ENCODE peak calls at places on chromosomes 2 and 18, in nine cellular contexts. X is GM13976; V is bronchial epithelial cell; C is AG08395; N is SW480; O is NCI-H1694 treated with DMSO at 0.1 percent for 48 hours; F is activated T-cell treated with anti-CD3 and anti-CD28 coated beads for 1 hour; L is neural progenitor cell; E is stimulated activated CD8-positive, alpha-beta memory T cell treated with anti-CD3 and anti-CD28 coated beads, Interleukin-7, amount 100 ng/mL, for 1 hour. R is an unnamed sample.

GRCh38 chr18:61993831-61994230 is 101.0 kb upstream of the RNF152 start:
- DNase-seq in X (no peak), V (peak), C (peak), N (no peak), O (no peak), F (no peak), L (no peak), E (no peak), R (no peak)

GRCh38 chr2:219772103-219772502 is 144.7 kb downstream of the SLC4A3 start:
- DNase-seq in X (no peak), V (no peak), C (no peak), N (no peak), O (peak), F (no peak), L (no peak), E (no peak), R (no peak)

GRCh38 chr18:23355206-23355605 is 97.9 kb upstream of the RIOK3 start:
- DNase-seq in X (no peak), V (no peak), C (no peak), N (no peak), O (no peak), F (no peak), L (no peak), E (no peak), R (no peak)

GRCh38 chr2:129061079-129061785 is 742.6 kb upstream of the HS6ST1 start:
- DNase-seq in X (peak), V (peak), C (no peak), N (peak), O (no peak), F (no peak), L (no peak), E (no peak), R (no peak)

GRCh38 chr2:97742381-97742847 is 29.0 kb downstream of the ZAP70 start:
- DNase-seq in X (no peak), V (peak), C (no peak), N (no peak), O (no peak), F (no peak), L (no peak), E (no peak), R (no peak)

GRCh38 chr2:46029332-46029811 is 267.8 kb upstream of the EPAS1 start:
- DNase-seq in X (no peak), V (peak), C (no peak), N (no peak), O (no peak), F (no peak), L (peak), E (no peak), R (no peak)

GRCh38 chr2:177489719-177490301 is 97.2 kb downstream of the AGPS start:
- DNase-seq in X (no peak), V (peak), C (peak), N (peak), O (peak), F (no peak), L (peak), E (no peak), R (no peak)

GRCh38 chr2:204625135-204625534 is 79.9 kb downstream of the PARD3B start:
- DNase-seq in X (no peak), V (peak), C (peak), N (peak), O (peak), F (no peak), L (peak), E (no peak), R (no peak)

GRCh38 chr18:22024924-22025323 is 144.5 kb upstream of the GATA6 start:
- DNase-seq in X (no peak), V (no peak), C (no peak), N (no peak), O (no peak), F (no peak), L (no peak), E (no peak), R (no peak)

R was measured in T-helper 17 cell.